ENCODE peak calls at places on chromosomes 1 and 21, in nine cellular contexts. A is H1, K is Peyer's patch, Q is A549, M is uterus, W is heart left ventricle, C is spleen, P is transverse colon, D is stomach. I is an unnamed sample.

GRCh38 chr21:42509239-42509638 is 4.4 kb upstream of the SLC37A1 start:
- DNase-seq in Q (no peak), W (no peak), K (no peak), D (no peak), C (no peak), A (no peak), P (no peak), M (no peak), I (no peak)

GRCh38 chr1:18121072-18121820 is 13.6 kb downstream of the IGSF21 start:
- DNase-seq in M (no peak), C (no peak), Q (no peak), K (no peak), P (no peak), A (no peak), W (no peak), D (no peak), I (no peak)

GRCh38 chr1:100051893-100052292 is 80.8 kb downstream of the SASS6 start:
- DNase-seq in Q (no peak), M (no peak), A (no peak), K (no peak), P (no peak), W (no peak), C (no peak), D (no peak), I (no peak)

GRCh38 chr1:54591127-54591756 is 32.1 kb downstream of the FAM151A start:
- DNase-seq in M (no peak), P (no peak), A (no peak), W (no peak), K (no peak), Q (no peak), D (no peak), C (no peak), I (no peak)

GRCh38 chr1:177517556-177517955 is 346.8 kb downstream of the BRINP2 start:
- DNase-seq in D (no peak), W (no peak), A (no peak), C (no peak), Q (no peak), P (no peak), M (no peak), K (no peak), I (no peak)

GRCh38 chr21:16198546-16198945 is 468.8 kb downstream of the USP25 start:
- DNase-seq in C (no peak), A (no peak), M (no peak), K (no peak), D (no peak), P (no peak), Q (no peak), W (no peak), I (no peak)

GRCh38 chr1:152745765-152746444 is 11.9 kb upstream of the KPRP start:
- DNase-seq in A (no peak), M (no peak), D (no peak), W (no peak), P (no peak), C (no peak), K (no peak), Q (no peak), I (no peak)

GRCh38 chr1:161082996-161083742 is 6.2 kb downstream of the NECTIN4 start:
- DNase-seq in W (peak; percentile 79), M (peak; percentile 28), P (peak; percentile 88), Q (peak; percentile 91), D (peak; percentile 94), C (no peak), A (no peak), K (peak; percentile 80), I (no peak)

GRCh38 chr1:70043806-70044205 is 161.6 kb downstream of the LRRC40 start:
- DNase-seq in M (no peak), D (no peak), A (no peak), C (no peak), W (no peak), P (no peak), Q (peak; percentile 0), K (no peak), I (no peak)

GRCh38 chr1:41072051-41072450 is 50.5 kb upstream of the SLFNL1 start:
- DNase-seq in K (no peak), Q (no peak), W (no peak), D (no peak), P (no peak), A (no peak), C (no peak), M (no peak), I (no peak)

DNA sequence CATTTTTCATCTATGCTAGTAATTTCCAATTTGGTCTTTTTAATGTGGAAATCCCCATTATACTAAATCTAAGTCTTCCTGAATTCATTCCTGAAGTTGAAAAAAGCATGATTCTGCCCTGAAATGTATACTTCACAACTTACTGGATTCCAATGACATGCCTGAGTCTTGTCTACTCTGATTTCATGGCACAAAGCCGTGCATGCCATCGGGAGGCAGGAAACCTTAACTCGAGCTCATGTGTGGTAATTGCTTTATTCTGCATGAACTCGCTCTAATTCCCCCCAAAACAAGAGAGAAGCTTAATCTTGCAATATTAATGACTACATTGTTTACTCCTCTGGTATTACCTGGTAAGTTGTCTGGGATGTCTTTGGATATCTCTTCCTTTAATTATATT is 39.6 kb upstream of the PBX1 start:
- DNase-seq in M (no peak), K (no peak), Q (no peak), P (no peak), C (no peak), A (no peak), D (no peak), W (no peak), I (no peak)
- TF ChIP-seq POLR2A in M (no peak), K (no peak), Q (no peak), P (no peak), C (no peak), A (no peak), D (no peak), W (no peak), I (no peak)

GRCh38 chr1:31937300-31938183 is 626 bp downstream of the PTP4A2 start:
- DNase-seq in K (peak; percentile 87), M (peak; percentile 84), A (no peak), P (peak; percentile 82), W (peak; percentile 88), C (peak; percentile 97), Q (peak; percentile 37), D (peak; percentile 79), I (peak; percentile 81)

GRCh38 chr1:31939484-31940329 is 1.5 kb upstream of the PTP4A2 start:
- DNase-seq in C (peak; percentile 88), Q (peak; percentile 94), A (no peak), D (peak; percentile 73), M (peak; percentile 80), W (no peak), K (peak; percentile 84), P (peak; percentile 82), I (peak; percentile 72)

GRCh38 chr1:31936966-31937299 is 1.2 kb downstream of the PTP4A2 start:
- DNase-seq in D (no peak), Q (no peak), W (no peak), A (no peak), P (no peak), C (no peak), K (no peak), M (no peak), I (no peak)

GRCh38 chr1:31936278-31936965 is 1.7 kb downstream of the PTP4A2 start:
- DNase-seq in W (no peak), M (no peak), P (no peak), Q (no peak), C (no peak), D (no peak), A (no peak), K (no peak), I (no peak)

DNA sequence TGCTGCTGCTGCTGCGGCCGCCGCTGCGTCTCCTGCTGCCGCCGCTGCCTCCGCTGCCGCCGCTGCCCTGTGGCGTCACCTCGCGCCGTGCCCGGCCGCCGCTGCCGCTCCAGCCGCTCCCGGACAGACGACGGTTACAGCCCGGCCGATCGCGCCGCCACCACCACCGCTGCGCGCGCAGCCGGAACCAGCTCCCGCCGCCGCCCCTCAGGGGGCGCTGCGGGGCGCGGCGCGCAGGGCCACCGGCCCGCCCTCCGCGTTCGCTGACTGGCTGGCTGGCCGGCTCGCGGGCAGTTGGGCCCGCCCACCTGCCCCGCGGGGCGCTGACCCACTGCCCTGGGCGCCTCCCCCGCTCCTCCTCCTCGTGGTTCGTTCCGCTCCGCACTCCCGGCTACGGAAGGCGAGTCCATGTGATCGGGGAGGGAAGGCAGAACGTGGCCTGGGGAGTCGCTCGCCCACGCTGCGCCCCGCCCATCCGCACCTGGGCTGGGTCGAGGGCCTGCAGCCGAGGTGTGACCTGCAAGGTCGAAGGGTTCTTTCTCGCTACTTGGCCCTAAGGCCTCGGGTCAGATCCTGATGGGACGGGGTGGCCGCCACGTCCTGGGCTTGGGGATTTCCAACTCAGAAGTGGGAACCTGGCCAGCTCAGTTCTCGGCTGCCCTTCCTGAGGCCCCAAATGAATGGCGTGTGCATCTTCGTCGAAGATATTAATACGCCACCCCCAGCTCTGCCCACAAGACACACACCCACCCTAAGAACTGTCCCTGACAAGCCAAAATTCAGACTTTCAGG is at the start of gene PTP4A2:
- DNase-seq in Q (peak; percentile 96), K (peak; percentile 97), W (peak; percentile 97), M (peak; percentile 92), P (peak; percentile 97), A (peak; percentile 94), C (peak; percentile 98), D (peak; percentile 95), I (peak; percentile 98)
- TF ChIP-seq POLR2A in Q (peak; percentile 45), K (peak; percentile 59), W (no peak), M (peak; percentile 99), P (peak; percentile 8), A (peak; percentile 62), C (no peak), D (no peak), I (peak; percentile 99)

GRCh38 chr1:21623411-21623961 is 45.7 kb downstream of the RAP1GAP start:
- DNase-seq in A (no peak), Q (peak; percentile 80), K (peak; percentile 81), D (peak; percentile 97), P (peak; percentile 57), W (no peak), C (no peak), M (no peak), I (peak; percentile 92)
- TF ChIP-seq POLR2A in A (no peak), Q (no peak), K (no peak), D (no peak), P (no peak), W (no peak), C (no peak), M (no peak), I (peak; percentile 76)

DNA sequence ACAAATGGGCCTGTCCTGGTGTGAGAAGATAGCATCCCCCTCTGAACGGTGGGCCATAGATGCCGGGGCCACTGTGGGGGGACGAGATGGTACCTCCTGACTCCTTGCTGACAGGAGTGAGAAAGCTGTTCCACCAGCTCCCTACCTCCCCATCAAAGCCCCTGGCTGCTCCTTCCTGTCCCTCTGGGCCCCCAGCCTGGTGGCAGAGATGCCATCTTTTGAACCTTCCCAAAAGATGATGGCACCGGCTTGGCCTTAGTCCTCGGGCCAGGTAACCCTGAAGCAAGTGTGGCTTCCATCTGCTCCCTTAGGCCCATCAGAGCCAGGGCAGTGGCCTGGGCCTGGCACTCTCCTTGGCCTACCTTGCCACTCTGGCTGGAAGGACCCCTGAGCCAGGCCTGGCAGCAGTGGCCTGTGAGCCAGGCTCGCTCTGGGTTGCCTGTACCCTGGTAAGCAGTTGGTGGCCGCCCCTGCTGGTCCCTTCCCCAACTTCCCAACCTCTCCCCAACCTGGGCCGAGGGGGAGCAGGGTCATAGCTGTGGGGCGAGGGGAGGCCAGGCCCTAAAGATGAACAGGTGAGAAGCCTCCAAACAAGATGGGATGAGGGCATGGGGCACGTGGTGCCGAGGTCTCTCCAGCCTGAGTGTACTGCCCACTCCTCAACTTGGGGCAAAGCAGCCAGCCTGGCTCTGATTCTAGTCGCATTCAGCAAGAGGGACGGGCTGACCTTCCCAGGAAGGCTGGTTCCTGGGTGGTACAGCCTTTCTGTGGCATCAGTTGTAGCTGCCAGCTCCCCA is 34.7 kb downstream of the ZBTB17 start:
- DNase-seq in C (no peak), D (peak; percentile 23), W (no peak), M (no peak), P (no peak), K (no peak), Q (no peak), A (no peak), I (no peak)
- TF ChIP-seq POLR2A in C (no peak), D (no peak), W (no peak), M (no peak), P (no peak), K (no peak), Q (no peak), A (no peak), I (no peak)

I was measured in right lobe of liver.